ENCODE peak calls at places on chromosomes 3 and 15, in eight cellular contexts. Q, U, G, I, M, O, J and Y are unnamed samples.

GRCh38 chr15:33137101-33137500 is 57.4 kb downstream of the FMN1 start:
- DNase-seq in J (no peak), M (no peak), Q (no peak), O (no peak), G (no peak), I (no peak), U (no peak), Y (no peak)

GRCh38 chr15:95626501-95627361 is 703.8 kb upstream of the NR2F2 start:
- DNase-seq in G (no peak), J (no peak), O (no peak), I (peak), Q (no peak), M (no peak), U (no peak), Y (peak)

GRCh38 chr3:141875893-141876380 is 506 bp upstream of the ATP1B3 start:
- DNase-seq in M (peak), Q (peak), G (no peak), I (peak), O (no peak), J (no peak), U (peak), Y (peak)

GRCh38 chr15:66491846-66492245 is 5.7 kb downstream of the SNAPC5 start:
- DNase-seq in I (no peak), M (no peak), Q (no peak), G (peak), O (no peak), J (no peak), U (no peak), Y (no peak)

GRCh38 chr3:152385761-152386160 is 117.0 kb downstream of the MBNL1 start:
- DNase-seq in U (no peak), Q (no peak), G (no peak), I (no peak), O (peak), J (no peak), M (no peak), Y (peak)

GRCh38 chr3:32451049-32451659 is 51.5 kb downstream of the CMTM6 start:
- DNase-seq in I (no peak), U (no peak), J (no peak), M (no peak), Q (no peak), G (no peak), O (no peak), Y (no peak)

GRCh38 chr3:16484216-16484615 is 29.3 kb downstream of the RFTN1 start:
- DNase-seq in J (peak), Q (no peak), O (peak), G (no peak), M (peak), U (no peak), I (no peak), Y (peak)

GRCh38 chr15:58241872-58242271 is 103.7 kb downstream of the AQP9 start:
- DNase-seq in I (no peak), J (no peak), Q (no peak), U (no peak), O (no peak), M (no peak), G (no peak), Y (no peak)

GRCh38 chr3:114377426-114377825 is 83.6 kb downstream of the TIGIT start:
- DNase-seq in Q (no peak), G (no peak), O (no peak), M (no peak), I (no peak), J (no peak), U (no peak), Y (no peak)

GRCh38 chr3:195385526-195385925 is 57.3 kb downstream of the ACAP2 start:
- DNase-seq in J (no peak), M (no peak), Q (no peak), O (no peak), I (no peak), U (no peak), G (peak), Y (no peak)

GRCh38 chr3:20080956-20081554 is 40.8 kb downstream of the KAT2B start:
- DNase-seq in J (peak), M (peak), I (no peak), Q (peak), U (peak), O (no peak), G (no peak), Y (no peak)

GRCh38 chr3:182226995-182227394 is 515.3 kb downstream of the SOX2 start:
- DNase-seq in M (no peak), I (no peak), O (no peak), J (no peak), G (no peak), U (no peak), Q (no peak), Y (no peak)

GRCh38 chr3:160448845-160449659 is 534 bp downstream of the TRIM59 start:
- DNase-seq in O (no peak), I (no peak), M (no peak), U (no peak), J (no peak), G (no peak), Q (peak), Y (no peak)

GRCh38 chr3:138062037-138062436 is 52.1 kb downstream of the CLDN18 start:
- DNase-seq in Q (no peak), O (no peak), U (no peak), M (no peak), J (no peak), G (no peak), I (no peak), Y (no peak)

GRCh38 chr15:60120100-60120499 is 116.0 kb downstream of the FOXB1 start:
- DNase-seq in M (no peak), Q (no peak), G (no peak), I (no peak), J (no peak), O (no peak), U (no peak), Y (no peak)

GRCh38 chr3:49747792-49748480 is 24.2 kb upstream of the GMPPB start:
- DNase-seq in Q (no peak), J (no peak), M (no peak), I (no peak), U (no peak), O (peak), G (no peak), Y (no peak)

GRCh38 chr3:44042772-44043171 is 198.9 kb upstream of the TOPAZ1 start:
- DNase-seq in G (no peak), M (no peak), Q (no peak), U (no peak), O (no peak), J (no peak), I (no peak), Y (no peak)

GRCh38 chr15:67511606-67512005 is 9.3 kb upstream of the C15orf61 start:
- DNase-seq in I (no peak), G (no peak), O (no peak), U (no peak), M (no peak), J (no peak), Q (no peak), Y (peak)

GRCh38 chr3:52891164-52891563 is 6.2 kb downstream of the STIMATE start:
- DNase-seq in U (peak), O (no peak), I (no peak), J (no peak), Q (no peak), M (no peak), G (no peak), Y (no peak)

GRCh38 chr3:127959873-127960272 is 44.8 kb downstream of the KBTBD12 start:
- DNase-seq in I (peak), U (no peak), M (peak), O (no peak), Q (no peak), G (peak), J (no peak), Y (no peak)

GRCh38 chr3:181417748-181418147 is 294.0 kb upstream of the SOX2 start:
- DNase-seq in M (no peak), U (no peak), Q (peak), J (no peak), O (no peak), I (peak), G (no peak), Y (no peak)

GRCh38 chr15:45333550-45333949 is 44.8 kb downstream of the GATM start:
- DNase-seq in G (no peak), O (no peak), I (no peak), Q (peak), M (peak), U (no peak), J (peak), Y (peak)

GRCh38 chr3:175605851-175606250 is 746.7 kb downstream of the NAALADL2 start:
- DNase-seq in I (no peak), M (no peak), J (no peak), G (no peak), O (no peak), Q (no peak), U (no peak), Y (no peak)

GRCh38 chr15:62976301-62976842 is 66.2 kb upstream of the TPM1 start:
- DNase-seq in I (no peak), Q (no peak), J (no peak), M (no peak), O (no peak), G (no peak), U (no peak), Y (no peak)

GRCh38 chr3:4999626-5000184 is 20.5 kb downstream of the BHLHE40 start:
- DNase-seq in O (no peak), I (no peak), Q (no peak), U (no peak), M (no peak), J (no peak), G (no peak), Y (no peak)

GRCh38 chr3:154552338-154552737 is 122.3 kb upstream of the GPR149 start:
- DNase-seq in G (no peak), U (no peak), M (no peak), O (no peak), I (no peak), Q (no peak), J (no peak), Y (no peak)

GRCh38 chr3:46889381-46890110 is 12.0 kb downstream of the PTH1R start:
- DNase-seq in J (no peak), I (no peak), M (no peak), O (no peak), G (no peak), Q (no peak), U (no peak), Y (no peak)

GRCh38 chr3:130905551-130905950 is 11.7 kb downstream of the ATP2C1 start:
- DNase-seq in M (no peak), O (peak), I (no peak), G (no peak), U (no peak), Q (no peak), J (no peak), Y (peak)

GRCh38 chr3:134242649-134243637 is 7.7 kb downstream of the RYK start:
- DNase-seq in G (peak), O (peak), M (no peak), J (no peak), U (no peak), I (no peak), Q (no peak), Y (peak)

GRCh38 chr3:72657666-72658065 is 190.6 kb downstream of the SHQ1 start:
- DNase-seq in J (no peak), U (no peak), M (no peak), O (no peak), I (no peak), Q (no peak), G (no peak), Y (no peak)

GRCh38 chr3:51703026-51703775 is 3.7 kb upstream of the GRM2 start:
- DNase-seq in G (no peak), J (no peak), Q (no peak), I (peak), U (no peak), M (no peak), O (no peak), Y (no peak)

GRCh38 chr15:101101676-101102075 is 150.2 kb downstream of the CHSY1 start:
- DNase-seq in Q (no peak), G (no peak), I (no peak), U (no peak), M (no peak), O (no peak), J (no peak), Y (no peak)

GRCh38 chr3:54349231-54349647 is 226.9 kb downstream of the CACNA2D3 start:
- DNase-seq in G (no peak), J (no peak), O (no peak), M (no peak), Q (no peak), I (no peak), U (no peak), Y (no peak)

GRCh38 chr15:23566070-23567050 is 886 bp downstream of the MKRN3 start:
- DNase-seq in O (no peak), Q (peak), U (peak), G (peak), M (no peak), J (no peak), I (peak), Y (no peak)

GRCh38 chr3:72661115-72661457 is 187.2 kb downstream of the SHQ1 start:
- DNase-seq in J (peak), I (no peak), G (peak), M (peak), O (peak), Q (peak), U (peak), Y (peak)

GRCh38 chr3:171874879-171875278 is 31.7 kb downstream of the TMEM212 start:
- DNase-seq in M (no peak), Q (no peak), J (no peak), I (no peak), U (no peak), G (no peak), O (no peak), Y (no peak)

GRCh38 chr3:48411606-48412374 is 18.1 kb downstream of the PLXNB1 start:
- DNase-seq in J (no peak), G (no peak), I (no peak), Q (no peak), U (peak), M (no peak), O (no peak), Y (no peak)

GRCh38 chr15:61835476-61836106 is 224.7 kb downstream of the VPS13C start:
- DNase-seq in I (peak), M (peak), Q (peak), U (no peak), G (no peak), J (peak), O (no peak), Y (peak)

GRCh38 chr15:70503798-70504304 is 259.5 kb downstream of the UACA start:
- DNase-seq in U (peak), J (no peak), Q (no peak), M (no peak), I (no peak), G (no peak), O (no peak), Y (no peak)

GRCh38 chr15:39918688-39919385 is 1.2 kb downstream of the GPR176 start:
- DNase-seq in U (no peak), M (no peak), G (peak), I (no peak), J (no peak), Q (no peak), O (peak), Y (no peak)

GRCh38 chr15:39921274-39921638 is 1.2 kb upstream of the GPR176 start:
- DNase-seq in M (no peak), J (no peak), G (no peak), I (no peak), U (no peak), O (no peak), Q (no peak), Y (no peak)

GRCh38 chr15:39919740-39920509 is at the start of gene GPR176:
- DNase-seq in U (peak), M (peak), O (peak), I (peak), J (peak), Q (peak), G (no peak), Y (no peak)

GRCh38 chr15:39919396-39919739 is 698 bp downstream of the GPR176 start:
- DNase-seq in O (no peak), M (no peak), G (no peak), U (no peak), I (peak), Q (peak), J (no peak), Y (no peak)

DNA sequence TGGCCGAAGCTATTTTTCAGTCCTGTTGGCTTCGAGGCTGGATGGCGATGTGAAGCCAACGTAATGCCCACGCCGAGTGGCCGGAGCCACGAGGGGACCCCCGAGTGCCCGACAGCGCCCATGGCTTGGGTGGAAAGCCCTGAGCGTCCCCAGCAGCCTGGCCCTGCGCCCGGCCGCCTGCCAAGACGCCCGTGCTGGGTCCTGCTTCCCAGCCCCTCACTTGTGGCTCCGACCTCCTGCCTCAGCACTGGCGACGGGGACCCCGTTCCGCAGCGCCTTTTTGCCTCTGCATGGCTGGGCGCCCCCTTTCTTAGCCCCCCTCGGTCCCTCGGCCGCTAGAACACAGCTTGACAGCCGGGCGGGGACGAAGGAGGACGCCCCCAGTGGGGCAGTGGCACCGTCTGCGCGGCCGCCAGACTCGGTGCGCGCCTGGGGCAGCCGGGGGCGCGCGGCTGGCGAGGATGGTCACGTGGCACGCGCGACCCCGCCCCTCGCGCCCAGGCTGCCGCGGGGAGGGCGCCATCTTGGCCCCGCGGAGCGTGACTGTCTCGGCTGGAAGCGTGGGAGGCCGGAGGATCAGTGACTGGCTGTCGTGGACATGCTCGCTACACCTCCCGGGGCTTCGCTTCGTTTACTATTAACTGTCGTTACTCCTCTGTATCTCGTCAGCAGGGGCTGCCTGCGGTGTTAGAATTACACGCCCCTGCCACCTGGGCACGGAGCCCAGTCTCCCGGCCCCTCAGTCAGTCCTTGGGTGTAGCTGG is 626 bp upstream of the GPR176 start:
- DNase-seq in G (no peak), J (peak), U (peak), Q (peak), M (peak), O (peak), I (peak), Y (no peak)
- TF ChIP-seq CTCF in G (no peak), J (peak), U (no peak), Q (no peak), M (no peak), O (no peak), I (no peak), Y (no peak)

GRCh38 chr3:129836381-129837056 is 57.0 kb downstream of the TMCC1 start:
- DNase-seq in J (no peak), Q (no peak), I (no peak), U (no peak), G (no peak), M (no peak), O (no peak), Y (no peak)
- TF ChIP-seq CTCF in J (no peak), Q (no peak), I (no peak), U (no peak), G (no peak), M (no peak), O (no peak), Y (no peak)

DNA sequence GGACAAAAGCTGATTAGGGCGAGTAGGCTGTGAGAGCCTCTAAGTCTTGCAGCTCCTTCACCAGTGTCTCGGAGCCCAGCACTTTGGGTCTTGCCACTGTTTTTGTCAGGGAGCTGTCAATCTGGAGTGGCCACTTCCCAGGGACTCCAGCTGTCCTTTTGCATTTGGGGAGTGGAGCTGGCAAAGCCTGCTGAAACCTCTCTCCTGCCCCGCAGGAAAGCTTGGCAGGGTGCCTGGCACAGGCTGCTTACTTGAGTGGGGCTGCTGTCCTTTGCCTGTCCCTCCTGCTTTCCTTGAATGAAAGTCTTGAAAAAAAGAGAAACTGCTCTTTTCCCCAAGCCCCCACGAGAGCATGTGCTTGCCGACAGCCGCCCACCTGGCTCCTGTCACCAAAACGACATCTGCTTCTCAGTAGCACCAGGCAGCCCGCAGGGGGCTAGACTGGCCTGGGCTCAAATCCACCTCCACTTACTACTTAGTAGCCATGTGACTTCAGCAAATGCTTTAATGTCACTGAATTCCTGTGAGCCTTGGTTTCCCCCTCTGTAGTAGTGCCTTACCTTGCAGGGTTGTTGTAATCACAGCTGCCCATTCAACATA is 13.7 kb downstream of the USP13 start:
- DNase-seq in Q (peak), O (no peak), U (peak), G (no peak), J (no peak), I (no peak), M (no peak), Y (no peak)
- TF ChIP-seq CTCF in Q (no peak), O (no peak), U (no peak), G (no peak), J (no peak), I (no peak), M (no peak), Y (no peak)

GRCh38 chr3:148925841-148926240 is 60.7 kb downstream of the CPA3 start:
- DNase-seq in J (no peak), G (no peak), M (no peak), I (no peak), U (no peak), O (no peak), Q (no peak), Y (no peak)

GRCh38 chr3:148932976-148933375 is 58.4 kb upstream of the GYG1 start:
- DNase-seq in G (no peak), Q (no peak), J (no peak), I (no peak), M (no peak), U (no peak), O (no peak), Y (no peak)

GRCh38 chr3:148930785-148931184 is 60.6 kb upstream of the GYG1 start:
- DNase-seq in J (no peak), G (no peak), O (no peak), M (no peak), Q (no peak), U (no peak), I (no peak), Y (no peak)

GRCh38 chr3:148937477-148937876 is 53.9 kb upstream of the GYG1 start:
- DNase-seq in Q (no peak), M (no peak), U (no peak), J (no peak), O (no peak), I (no peak), G (no peak), Y (peak)

DNA sequence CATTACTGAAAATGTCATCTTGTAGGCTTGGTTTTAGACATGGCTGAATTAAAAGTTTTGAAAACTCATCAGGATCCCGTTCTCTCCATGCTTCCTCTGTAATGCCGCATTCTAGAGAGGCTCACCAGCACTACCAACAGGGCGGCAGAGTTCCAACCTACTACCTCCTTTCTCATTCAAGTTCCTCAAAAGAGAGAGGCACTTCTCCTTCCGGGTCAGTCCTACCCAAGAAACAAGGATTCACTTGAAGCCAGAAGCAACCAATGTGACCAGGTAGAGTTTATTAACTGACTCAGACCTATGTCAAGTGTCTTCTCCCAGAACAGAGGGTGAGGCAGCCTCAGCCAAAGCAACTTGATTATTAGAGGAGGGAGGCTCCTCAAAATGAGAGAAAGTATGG is 59.8 kb upstream of the GYG1 start:
- DNase-seq in Q (no peak), U (no peak), I (no peak), G (no peak), M (no peak), J (no peak), O (no peak), Y (no peak)
- TF ChIP-seq CTCF in Q (no peak), U (no peak), I (no peak), G (no peak), M (no peak), J (no peak), O (no peak), Y (no peak)